ENCODE peak calls at places on chromosomes 2 and 18, in six cellular contexts. J is activated naive CD4-positive, alpha-beta T cell treated with anti-CD3 and anti-CD28 coated beads, Interleukin-2, amount 50 U/mL, for 16 hours; K is NCI-H1048; Y is stimulated activated CD8-positive, alpha-beta memory T cell treated with anti-CD3 and anti-CD28 coated beads, Interleukin-15, amount 100 ng/mL, for 1 hour; F is CD8-positive, alpha-beta memory T cell; S is fibroblast of lung. G is an unnamed sample.

GRCh38 chr2:160271166-160272086 is 71.4 kb upstream of the ITGB6 start:
- DNase-seq in J (no peak), K (no peak), Y (no peak), F (no peak), S (peak), G (no peak)

GRCh38 chr2:98482362-98482761 is 37.7 kb downstream of the INPP4A start:
- DNase-seq in J (no peak), K (no peak), Y (no peak), F (no peak), S (no peak), G (no peak)

GRCh38 chr2:16613475-16613874 is 52.2 kb downstream of the CYRIA start:
- DNase-seq in J (no peak), K (no peak), Y (no peak), F (no peak), S (peak), G (no peak)

GRCh38 chr2:237486334-237486818 is 675 bp upstream of the MLPH start:
- DNase-seq in J (no peak), K (no peak), Y (no peak), F (no peak), S (peak), G (no peak)

GRCh38 chr2:120589782-120590608 is 145.7 kb upstream of the GLI2 start:
- DNase-seq in J (no peak), K (no peak), Y (no peak), F (no peak), S (peak), G (no peak)

GRCh38 chr18:49757513-49758262 is 55.6 kb downstream of the ACAA2 start:
- DNase-seq in J (no peak), K (no peak), Y (no peak), F (no peak), S (no peak), G (peak)

GRCh38 chr2:36556847-36557246 is 41.1 kb downstream of the FEZ2 start:
- DNase-seq in J (no peak), K (no peak), Y (no peak), F (no peak), S (peak), G (no peak)

GRCh38 chr2:209368406-209368805 is 55.4 kb upstream of the MAP2 start:
- DNase-seq in J (no peak), K (no peak), Y (no peak), F (no peak), S (peak), G (no peak)

GRCh38 chr2:227655454-227655853 is 11.2 kb upstream of the SCYGR5 start:
- DNase-seq in J (no peak), K (no peak), Y (no peak), F (no peak), S (peak), G (no peak)